ENCODE peak calls at places on chromosomes 13 and 19, in four cellular contexts. J is Panc1, C is aorta, E is T-cell. G is an unnamed sample.

GRCh38 chr13:73129023-73129422 is 70.2 kb downstream of the KLF5 start:
- ATAC-seq in J (no peak), C (no peak), E (no peak), G (peak; percentile 84)

GRCh38 chr13:114015608-114016295 is 41.9 kb upstream of the C13orf46 start:
- ATAC-seq in J (no peak), C (peak; percentile 40), E (no peak), G (peak; percentile 64)

GRCh38 chr13:101397742-101398141 is 18.6 kb downstream of the NALCN start:
- ATAC-seq in J (peak; percentile 89), C (no peak), E (no peak), G (no peak)

GRCh38 chr19:46624958-46625661 is at the start of gene PTGIR:
- ATAC-seq in J (peak; percentile 29), C (peak; percentile 79), E (peak; percentile 38), G (peak; percentile 72)

GRCh38 chr19:45178262-45179062 is at the start of gene BLOC1S3:
- ATAC-seq in J (peak; percentile 94), C (peak; percentile 99), E (peak; percentile 84), G (peak; percentile 89)

GRCh38 chr13:99056381-99057014 is 78.6 kb upstream of the DOCK9 start:
- ATAC-seq in J (no peak), C (no peak), E (no peak), G (no peak)

GRCh38 chr19:41193420-41194156 is 569 bp downstream of the CYP2S1 start:
- ATAC-seq in J (peak; percentile 60), C (no peak), E (no peak), G (no peak)

GRCh38 chr19:38527466-38528136 is 90.2 kb downstream of the MAP4K1 start:
- ATAC-seq in J (peak; percentile 20), C (no peak), E (peak; percentile 38), G (no peak)

GRCh38 chr13:71864094-71864980 is 2.7 kb downstream of the DACH1 start:
- ATAC-seq in J (no peak), C (peak; percentile 43), E (peak; percentile 66), G (no peak)